ENCODE peak calls at places on chromosome 20, in five cellular contexts. H, A, C, T and Z are unnamed samples.
A peak's percentile ranks its signal among the peaks of the same experiment; 100 is the strongest.

GRCh38 chr20:10786678-10787077 is 112.9 kb upstream of the JAG1 start:
- DNase-seq in H (no peak), A (no peak), C (no peak), T (no peak), Z (no peak)

GRCh38 chr20:19577692-19578091 is 180.4 kb upstream of the RIN2 start:
- DNase-seq in H (no peak), A (no peak), C (no peak), T (no peak), Z (no peak)

GRCh38 chr20:43530321-43531090 is 23.0 kb downstream of the L3MBTL1 start:
- DNase-seq in H (no peak), A (no peak), C (no peak), T (no peak), Z (no peak)

GRCh38 chr20:24735263-24735662 is 213.8 kb upstream of the CST7 start:
- DNase-seq in H (peak; percentile 22), A (no peak), C (no peak), T (no peak), Z (no peak)

GRCh38 chr20:50172347-50173013 is 18.1 kb upstream of the CEBPB start:
- DNase-seq in H (peak; percentile 90), A (no peak), C (no peak), T (no peak), Z (no peak)

GRCh38 chr20:63074631-63075030 is 67.9 kb upstream of the BHLHE23 start:
- DNase-seq in H (no peak), A (no peak), C (no peak), T (no peak), Z (no peak)

GRCh38 chr20:58526411-58526810 is 11.2 kb upstream of the APCDD1L start:
- DNase-seq in H (no peak), A (no peak), C (no peak), T (no peak), Z (no peak)

GRCh38 chr20:13822459-13822858 is 37.6 kb downstream of the NDUFAF5 start:
- DNase-seq in H (no peak), A (no peak), C (no peak), T (no peak), Z (no peak)

GRCh38 chr20:48921883-48922867 is 664 bp downstream of the ARFGEF2 start:
- DNase-seq in H (no peak), A (peak; percentile 15), C (peak; percentile 52), T (peak; percentile 49), Z (no peak)

GRCh38 chr20:21172626-21173025 is 46.7 kb downstream of the KIZ start:
- DNase-seq in H (no peak), A (no peak), C (no peak), T (no peak), Z (no peak)

GRCh38 chr20:54062812-54063280 is 7.5 kb downstream of the BCAS1 start:
- DNase-seq in H (no peak), A (peak; percentile 13), C (peak; percentile 61), T (peak; percentile 79), Z (peak; percentile 29)

GRCh38 chr20:60921021-60921622 is 330.9 kb upstream of the CDH4 start:
- DNase-seq in H (peak; percentile 72), A (no peak), C (peak; percentile 30), T (no peak), Z (peak; percentile 35)

GRCh38 chr20:5191829-5192569 is 65.2 kb downstream of the CDS2 start:
- DNase-seq in H (peak; percentile 56), A (peak; percentile 53), C (peak; percentile 83), T (peak; percentile 82), Z (peak; percentile 50)

GRCh38 chr20:15760217-15760567 is 813.1 kb downstream of the KIF16B start:
- DNase-seq in H (no peak), A (no peak), C (no peak), T (no peak), Z (no peak)

GRCh38 chr20:61134286-61135035 is 117.6 kb upstream of the CDH4 start:
- DNase-seq in H (no peak), A (no peak), C (no peak), T (no peak), Z (no peak)

GRCh38 chr20:25989196-25989595 is 292.5 kb upstream of the ZNF337 start:
- DNase-seq in H (no peak), A (no peak), C (no peak), T (no peak), Z (no peak)

GRCh38 chr20:56447227-56447626 is 21.2 kb upstream of the RTF2 start:
- DNase-seq in H (no peak), A (no peak), C (no peak), T (no peak), Z (no peak)

GRCh38 chr20:3119044-3119443 is 34.5 kb upstream of the AVP start:
- DNase-seq in H (no peak), A (no peak), C (no peak), T (no peak), Z (no peak)

GRCh38 chr20:36916199-36916598 is 35.3 kb downstream of the SAMHD1 start:
- DNase-seq in H (no peak), A (no peak), C (no peak), T (no peak), Z (no peak)

GRCh38 chr20:51926670-51927305 is 124.5 kb upstream of the SALL4 start:
- DNase-seq in H (no peak), A (no peak), C (no peak), T (peak; percentile 48), Z (no peak)

GRCh38 chr20:60934724-60935123 is 317.3 kb upstream of the CDH4 start:
- DNase-seq in H (no peak), A (no peak), C (no peak), T (no peak), Z (no peak)

GRCh38 chr20:31833130-31833930 is 12.1 kb downstream of the FOXS1 start:
- DNase-seq in H (peak; percentile 91), A (peak; percentile 15), C (peak; percentile 78), T (peak; percentile 70), Z (peak; percentile 44)

GRCh38 chr20:19913927-19914614 is 103.1 kb upstream of the NAA20 start:
- DNase-seq in H (no peak), A (no peak), C (no peak), T (peak; percentile 92), Z (no peak)

GRCh38 chr20:62814709-62815065 is 2.2 kb upstream of the COL9A3 start:
- DNase-seq in H (no peak), A (no peak), C (no peak), T (no peak), Z (no peak)

GRCh38 chr20:44570369-44570768 is 12.0 kb upstream of the PKIG start:
- DNase-seq in H (no peak), A (no peak), C (no peak), T (no peak), Z (no peak)

GRCh38 chr20:46699651-46700359 is 9.6 kb upstream of the SLC2A10 start:
- DNase-seq in H (peak; percentile 48), A (no peak), C (peak; percentile 50), T (peak; percentile 72), Z (peak; percentile 1)

GRCh38 chr20:51062065-51062464 is 39.2 kb upstream of the KCNG1 start:
- DNase-seq in H (no peak), A (no peak), C (no peak), T (no peak), Z (no peak)